ENCODE peak calls at places on chromosomes 16 and 17, in four cellular contexts. One of them, this sample, is unnamed.

GRCh38 chr17:19262650-19263620 is 25.8 kb downstream of the EPN2 start:
- DNase-seq in bronchial epithelial cell: peak; percentile 94
- DNase-seq in neural progenitor cell: no peak
- DNase-seq in dorsolateral prefrontal cortex: no peak
- DNase-seq in this sample: no peak

GRCh38 chr16:31477220-31478216 is 5.4 kb upstream of the SLC5A2 start:
- DNase-seq in bronchial epithelial cell: no peak
- DNase-seq in neural progenitor cell: peak; percentile 52
- DNase-seq in dorsolateral prefrontal cortex: no peak
- DNase-seq in this sample: no peak

GRCh38 chr16:89291776-89292175 is 74.3 kb downstream of the ZNF778 start:
- DNase-seq in bronchial epithelial cell: no peak
- DNase-seq in neural progenitor cell: peak; percentile 27
- DNase-seq in dorsolateral prefrontal cortex: no peak
- DNase-seq in this sample: no peak

GRCh38 chr17:82678265-82678891 is 20.1 kb downstream of the RAB40B start:
- DNase-seq in bronchial epithelial cell: no peak
- DNase-seq in neural progenitor cell: no peak
- DNase-seq in dorsolateral prefrontal cortex: no peak
- DNase-seq in this sample: no peak

GRCh38 chr16:56916571-56917403 is 15.2 kb upstream of the HERPUD1 start:
- DNase-seq in bronchial epithelial cell: no peak
- DNase-seq in neural progenitor cell: no peak
- DNase-seq in dorsolateral prefrontal cortex: no peak
- DNase-seq in this sample: no peak

GRCh38 chr17:74235040-74235581 is 21.7 kb downstream of the TTYH2 start:
- DNase-seq in bronchial epithelial cell: no peak
- DNase-seq in neural progenitor cell: no peak
- DNase-seq in dorsolateral prefrontal cortex: peak; percentile 68
- DNase-seq in this sample: no peak

GRCh38 chr16:50498756-50499155 is 49.4 kb upstream of the NKD1 start:
- DNase-seq in bronchial epithelial cell: no peak
- DNase-seq in neural progenitor cell: no peak
- DNase-seq in dorsolateral prefrontal cortex: no peak
- DNase-seq in this sample: no peak

GRCh38 chr17:45584092-45585036 is 93.8 kb upstream of the PLEKHM1 start:
- DNase-seq in bronchial epithelial cell: peak; percentile 50
- DNase-seq in neural progenitor cell: peak; percentile 75
- DNase-seq in dorsolateral prefrontal cortex: peak; percentile 75
- DNase-seq in this sample: peak; percentile 81

GRCh38 chr16:57689772-57690558 is 4.6 kb upstream of the DRC7 start:
- DNase-seq in bronchial epithelial cell: no peak
- DNase-seq in neural progenitor cell: no peak
- DNase-seq in dorsolateral prefrontal cortex: no peak
- DNase-seq in this sample: no peak

GRCh38 chr16:66741971-66742396 is 9.4 kb downstream of the DYNC1LI2 start:
- DNase-seq in bronchial epithelial cell: no peak
- DNase-seq in neural progenitor cell: no peak
- DNase-seq in dorsolateral prefrontal cortex: no peak
- DNase-seq in this sample: no peak

GRCh38 chr17:3572231-3572630 is 14.6 kb upstream of the TRPV3 start:
- DNase-seq in bronchial epithelial cell: no peak
- DNase-seq in neural progenitor cell: no peak
- DNase-seq in dorsolateral prefrontal cortex: no peak
- DNase-seq in this sample: no peak

GRCh38 chr16:63311313-63311712 is 1275.1 kb upstream of the CDH8 start:
- DNase-seq in bronchial epithelial cell: no peak
- DNase-seq in neural progenitor cell: no peak
- DNase-seq in dorsolateral prefrontal cortex: no peak
- DNase-seq in this sample: peak; percentile 38

GRCh38 chr17:3602499-3602898 is 6.7 kb downstream of the TRPV1 start:
- DNase-seq in bronchial epithelial cell: peak; percentile 15
- DNase-seq in neural progenitor cell: peak; percentile 77
- DNase-seq in dorsolateral prefrontal cortex: no peak
- DNase-seq in this sample: peak; percentile 34

GRCh38 chr17:56777859-56778258 is 55.9 kb downstream of the C17orf67 start:
- DNase-seq in bronchial epithelial cell: no peak
- DNase-seq in neural progenitor cell: no peak
- DNase-seq in dorsolateral prefrontal cortex: no peak
- DNase-seq in this sample: no peak

GRCh38 chr17:41125064-41125463 is 1.1 kb upstream of the KRTAP4-12 start:
- DNase-seq in bronchial epithelial cell: no peak
- DNase-seq in neural progenitor cell: no peak
- DNase-seq in dorsolateral prefrontal cortex: no peak
- DNase-seq in this sample: no peak

GRCh38 chr16:3532741-3533140 is 31.9 kb downstream of the CLUAP1 start:
- DNase-seq in bronchial epithelial cell: no peak
- DNase-seq in neural progenitor cell: no peak
- DNase-seq in dorsolateral prefrontal cortex: no peak
- DNase-seq in this sample: no peak

GRCh38 chr17:50634123-50634914 is at the start of gene ABCC3:
- DNase-seq in bronchial epithelial cell: no peak
- DNase-seq in neural progenitor cell: peak; percentile 63
- DNase-seq in dorsolateral prefrontal cortex: no peak
- DNase-seq in this sample: peak; percentile 73

GRCh38 chr17:29292071-29292991 is 1.6 kb downstream of the NUFIP2 start:
- DNase-seq in bronchial epithelial cell: peak; percentile 20
- DNase-seq in neural progenitor cell: peak; percentile 78
- DNase-seq in dorsolateral prefrontal cortex: peak; percentile 53
- DNase-seq in this sample: peak; percentile 47

GRCh38 chr17:73539176-73539575 is 105.1 kb downstream of the SDK2 start:
- DNase-seq in bronchial epithelial cell: no peak
- DNase-seq in neural progenitor cell: no peak
- DNase-seq in dorsolateral prefrontal cortex: no peak
- DNase-seq in this sample: no peak

GRCh38 chr16:85908444-85908843 is 9.5 kb downstream of the IRF8 start:
- DNase-seq in bronchial epithelial cell: no peak
- DNase-seq in neural progenitor cell: no peak
- DNase-seq in dorsolateral prefrontal cortex: no peak
- DNase-seq in this sample: no peak

GRCh38 chr17:50837286-50837979 is 2.0 kb downstream of the WFIKKN2 start:
- DNase-seq in bronchial epithelial cell: no peak
- DNase-seq in neural progenitor cell: no peak
- DNase-seq in dorsolateral prefrontal cortex: no peak
- DNase-seq in this sample: no peak

GRCh38 chr17:80738987-80739730 is 194.5 kb downstream of the RPTOR start:
- DNase-seq in bronchial epithelial cell: no peak
- DNase-seq in neural progenitor cell: no peak
- DNase-seq in dorsolateral prefrontal cortex: no peak
- DNase-seq in this sample: no peak

GRCh38 chr17:81160306-81160705 is 5.0 kb upstream of the PVALEF start:
- DNase-seq in bronchial epithelial cell: no peak
- DNase-seq in neural progenitor cell: no peak
- DNase-seq in dorsolateral prefrontal cortex: no peak
- DNase-seq in this sample: no peak

GRCh38 chr17:17425591-17425990 is 51.2 kb upstream of the MED9 start:
- DNase-seq in bronchial epithelial cell: no peak
- DNase-seq in neural progenitor cell: no peak
- DNase-seq in dorsolateral prefrontal cortex: no peak
- DNase-seq in this sample: no peak

GRCh38 chr16:9593440-9593839 is 502.0 kb downstream of the HAPSTR1 start:
- DNase-seq in bronchial epithelial cell: no peak
- DNase-seq in neural progenitor cell: no peak
- DNase-seq in dorsolateral prefrontal cortex: no peak
- DNase-seq in this sample: no peak

GRCh38 chr17:69492410-69493071 is 78.0 kb downstream of the MAP2K6 start:
- DNase-seq in bronchial epithelial cell: peak; percentile 51
- DNase-seq in neural progenitor cell: peak; percentile 45
- DNase-seq in dorsolateral prefrontal cortex: no peak
- DNase-seq in this sample: peak; percentile 78

GRCh38 chr17:48528153-48528912 is 2.5 kb downstream of the HOXB1 start:
- DNase-seq in bronchial epithelial cell: no peak
- DNase-seq in neural progenitor cell: peak; percentile 40
- DNase-seq in dorsolateral prefrontal cortex: no peak
- DNase-seq in this sample: no peak

GRCh38 chr17:13016881-13017622 is 775 bp downstream of the ELAC2 start:
- DNase-seq in bronchial epithelial cell: peak; percentile 37
- DNase-seq in neural progenitor cell: no peak
- DNase-seq in dorsolateral prefrontal cortex: no peak
- DNase-seq in this sample: peak; percentile 22

GRCh38 chr17:27457731-27458523 is 1.7 kb downstream of the KSR1 start:
- DNase-seq in bronchial epithelial cell: no peak
- DNase-seq in neural progenitor cell: peak; percentile 70
- DNase-seq in dorsolateral prefrontal cortex: no peak
- DNase-seq in this sample: no peak

GRCh38 chr16:50522324-50522723 is 25.9 kb upstream of the NKD1 start:
- DNase-seq in bronchial epithelial cell: no peak
- DNase-seq in neural progenitor cell: no peak
- DNase-seq in dorsolateral prefrontal cortex: no peak
- DNase-seq in this sample: no peak

GRCh38 chr16:3347586-3347985 is 8.1 kb upstream of the OR2C1 start:
- DNase-seq in bronchial epithelial cell: no peak
- DNase-seq in neural progenitor cell: no peak
- DNase-seq in dorsolateral prefrontal cortex: no peak
- DNase-seq in this sample: no peak

GRCh38 chr17:27993723-27994310 is 48.7 kb upstream of the NLK start:
- DNase-seq in bronchial epithelial cell: no peak
- DNase-seq in neural progenitor cell: no peak
- DNase-seq in dorsolateral prefrontal cortex: no peak
- DNase-seq in this sample: no peak

GRCh38 chr17:81842725-81843504 is 8.1 kb upstream of the PPP1R27 start:
- DNase-seq in bronchial epithelial cell: no peak
- DNase-seq in neural progenitor cell: no peak
- DNase-seq in dorsolateral prefrontal cortex: no peak
- DNase-seq in this sample: no peak

GRCh38 chr17:66549312-66549705 is 246.9 kb downstream of the PRKCA start:
- DNase-seq in bronchial epithelial cell: no peak
- DNase-seq in neural progenitor cell: no peak
- DNase-seq in dorsolateral prefrontal cortex: no peak
- DNase-seq in this sample: no peak

GRCh38 chr17:48244121-48244711 is 136.7 kb downstream of the SNX11 start:
- DNase-seq in bronchial epithelial cell: peak; percentile 33
- DNase-seq in neural progenitor cell: no peak
- DNase-seq in dorsolateral prefrontal cortex: no peak
- DNase-seq in this sample: no peak

GRCh38 chr16:48409839-48410610 is 24.8 kb upstream of the SIAH1 start:
- DNase-seq in bronchial epithelial cell: peak; percentile 92
- DNase-seq in neural progenitor cell: no peak
- DNase-seq in dorsolateral prefrontal cortex: no peak
- DNase-seq in this sample: peak; percentile 91

GRCh38 chr17:35212668-35213067 is 18.5 kb upstream of the SLC35G3 start:
- DNase-seq in bronchial epithelial cell: no peak
- DNase-seq in neural progenitor cell: no peak
- DNase-seq in dorsolateral prefrontal cortex: no peak
- DNase-seq in this sample: no peak
- TF ChIP-seq CTCF in bronchial epithelial cell: no peak
- TF ChIP-seq CTCF in neural progenitor cell: no peak
- TF ChIP-seq CTCF in dorsolateral prefrontal cortex: no peak
- TF ChIP-seq CTCF in this sample: no peak

GRCh38 chr17:32588982-32589381 is 102.2 kb downstream of the CDK5R1 start:
- DNase-seq in bronchial epithelial cell: no peak
- DNase-seq in neural progenitor cell: peak; percentile 41
- DNase-seq in dorsolateral prefrontal cortex: no peak
- DNase-seq in this sample: no peak
- TF ChIP-seq CTCF in bronchial epithelial cell: peak; percentile 20
- TF ChIP-seq CTCF in neural progenitor cell: peak; percentile 53
- TF ChIP-seq CTCF in dorsolateral prefrontal cortex: no peak
- TF ChIP-seq CTCF in this sample: no peak

DNA sequence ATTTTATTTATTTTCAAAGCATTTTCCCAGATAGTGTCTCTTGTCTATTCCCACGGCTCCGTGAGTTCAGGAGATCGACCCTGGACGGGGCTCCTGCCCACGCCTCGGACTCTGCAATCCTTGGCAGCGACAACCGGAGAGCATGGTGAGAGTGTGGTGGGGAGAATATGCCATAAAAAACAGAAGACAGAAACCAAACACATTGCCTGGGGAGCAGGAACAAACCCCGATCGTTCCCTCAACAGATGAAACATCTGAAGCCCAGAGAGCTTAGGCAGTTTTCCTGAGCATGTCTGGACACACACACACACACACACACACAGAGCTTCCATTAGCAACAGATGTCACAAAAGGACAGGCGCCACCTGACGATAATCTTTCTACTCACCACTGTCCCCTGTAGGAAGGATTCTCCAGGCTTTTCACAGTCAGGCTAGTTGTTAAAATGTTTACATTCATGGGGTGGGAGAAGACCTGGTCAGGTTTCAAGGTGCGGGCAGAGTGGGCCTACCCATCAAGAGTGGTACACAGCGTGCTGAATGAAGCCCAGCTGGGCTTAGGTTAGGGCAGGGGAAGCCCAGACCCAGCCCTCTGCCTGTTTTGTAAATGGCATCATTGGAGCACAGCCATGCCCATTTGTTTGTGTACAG is 230.4 kb upstream of the TNRC6C start:
- DNase-seq in bronchial epithelial cell: peak; percentile 2
- DNase-seq in neural progenitor cell: no peak
- DNase-seq in dorsolateral prefrontal cortex: no peak
- DNase-seq in this sample: no peak
- TF ChIP-seq CTCF in bronchial epithelial cell: no peak
- TF ChIP-seq CTCF in neural progenitor cell: no peak
- TF ChIP-seq CTCF in dorsolateral prefrontal cortex: no peak
- TF ChIP-seq CTCF in this sample: no peak

DNA sequence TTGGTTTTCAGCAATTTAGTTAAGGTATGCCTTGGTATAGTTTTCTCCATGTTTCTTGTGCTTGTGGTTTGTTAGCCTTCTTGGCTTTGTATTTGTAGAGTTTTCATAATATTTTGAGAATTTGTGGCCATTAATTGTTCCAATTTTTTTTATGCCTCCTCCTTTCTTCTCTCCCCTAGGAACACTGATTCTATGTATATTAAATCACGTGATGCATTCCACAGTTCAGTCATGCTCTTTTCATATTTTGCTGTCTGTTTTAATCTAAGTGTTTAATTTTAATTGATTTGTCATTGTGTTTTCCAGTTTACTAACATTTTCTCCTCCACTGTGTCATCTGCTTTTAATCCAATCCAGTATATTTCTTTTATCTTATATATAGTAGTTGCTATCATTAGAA is 263.6 kb downstream of the SHISA9 start:
- DNase-seq in bronchial epithelial cell: no peak
- DNase-seq in neural progenitor cell: no peak
- DNase-seq in dorsolateral prefrontal cortex: no peak
- DNase-seq in this sample: no peak
- TF ChIP-seq CTCF in bronchial epithelial cell: no peak
- TF ChIP-seq CTCF in neural progenitor cell: no peak
- TF ChIP-seq CTCF in dorsolateral prefrontal cortex: no peak
- TF ChIP-seq CTCF in this sample: no peak

GRCh38 chr16:64841482-64841881 is 280.4 kb downstream of the CDH11 start:
- DNase-seq in bronchial epithelial cell: no peak
- DNase-seq in neural progenitor cell: no peak
- DNase-seq in dorsolateral prefrontal cortex: no peak
- DNase-seq in this sample: no peak
- TF ChIP-seq CTCF in bronchial epithelial cell: peak; percentile 8
- TF ChIP-seq CTCF in neural progenitor cell: no peak
- TF ChIP-seq CTCF in dorsolateral prefrontal cortex: no peak
- TF ChIP-seq CTCF in this sample: no peak

This sample was measured in MCF 10A.